ENCODE peak calls at places on chromosomes 12 and 14, in four cellular contexts. R is upper lobe of left lung, W is ascending aorta, Y is IMR-90. Z is an unnamed sample. For H3K4me1, the result is how much of the 10 kb centered on the place peaks cover.

GRCh38 chr12:63808631-63809030 is 28.9 kb downstream of the RXYLT1 start:
- DNase-seq in R (no peak), W (no peak), Y (peak), Z (no peak)

GRCh38 chr14:27739657-27740156 is 1026.9 kb upstream of the FOXG1 start:
- DNase-seq in R (no peak), W (no peak), Y (no peak), Z (no peak)

GRCh38 chr12:19036673-19037357 is 92.7 kb upstream of the PLEKHA5 start:
- DNase-seq in R (peak), W (no peak), Y (peak), Z (no peak)

GRCh38 chr14:100072783-100073346 is 7.6 kb downstream of the EVL start:
- DNase-seq in R (peak), W (no peak), Y (no peak), Z (peak)

GRCh38 chr14:30580616-30581282 is 21.8 kb downstream of the G2E3 start:
- DNase-seq in R (no peak), W (no peak), Y (peak), Z (no peak)

GRCh38 chr12:121872546-121873223 is 14.0 kb upstream of the HPD start:
- DNase-seq in R (no peak), W (no peak), Y (peak), Z (no peak)

GRCh38 chr12:97275261-97276197 is 187.1 kb upstream of the RMST start:
- DNase-seq in R (no peak), W (no peak), Y (no peak), Z (no peak)

GRCh38 chr12:76153616-76154015 is 69.1 kb upstream of the NAP1L1 start:
- DNase-seq in R (no peak), W (no peak), Y (no peak), Z (no peak)

GRCh38 chr12:71958993-71959588 is 20.4 kb downstream of the TPH2 start:
- DNase-seq in R (no peak), W (no peak), Y (peak), Z (no peak)

DNA sequence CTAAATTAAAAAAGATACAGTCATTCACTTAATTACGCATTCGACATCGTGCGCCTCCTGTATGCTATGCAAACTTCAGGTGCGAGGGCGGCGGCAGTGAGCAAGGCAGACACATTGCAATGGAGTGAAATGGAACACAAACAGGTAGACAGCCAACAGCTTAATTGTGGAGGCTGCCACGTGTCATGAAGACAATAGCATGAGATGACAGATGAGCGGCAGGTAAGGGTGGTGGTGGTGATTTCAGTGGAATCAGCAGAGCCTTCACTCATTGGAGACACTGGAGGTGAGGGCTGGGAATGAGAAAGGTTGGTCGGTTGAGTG is 130.7 kb downstream of the TMEM132D start:
- DNase-seq in R (no peak), W (no peak), Y (no peak), Z (no peak)
- H3K4me1 ChIP-seq in R (under half), W (under half), Y (under half), Z (under half)

GRCh38 chr12:27618836-27619235 is 77.4 kb upstream of the REP15 start:
- DNase-seq in R (no peak), W (no peak), Y (peak), Z (no peak)
- H3K4me1 ChIP-seq in R (under half), W (half or more), Y (under half), Z (under half)

GRCh38 chr14:35146711-35147149 is 24.4 kb downstream of the PRORP start:
- DNase-seq in R (no peak), W (no peak), Y (no peak), Z (no peak)
- H3K4me1 ChIP-seq in R (under half), W (under half), Y (under half), Z (under half)

DNA sequence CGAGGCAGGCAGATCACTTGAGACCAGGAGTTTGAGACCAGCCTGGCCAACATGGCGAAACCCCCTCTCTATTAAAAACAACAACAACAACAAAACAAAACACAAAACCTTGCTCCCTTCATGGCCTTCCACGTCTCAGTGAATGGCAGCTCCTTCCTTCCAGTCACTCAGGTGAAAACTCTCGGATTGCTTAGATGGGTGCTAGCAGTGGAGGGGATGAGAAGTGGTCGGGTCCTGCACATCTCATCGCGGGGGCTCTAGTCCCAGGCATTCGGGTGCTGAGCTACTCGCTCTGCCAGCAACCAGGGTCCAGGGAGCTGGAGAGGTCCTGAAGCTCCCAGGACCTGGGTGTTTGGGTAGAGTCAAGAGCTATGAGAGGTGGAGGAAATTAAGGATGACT is 7.7 kb downstream of the SLC6A13 start:
- DNase-seq in R (no peak), W (no peak), Y (no peak), Z (no peak)
- H3K4me1 ChIP-seq in R (under half), W (under half), Y (under half), Z (under half)

GRCh38 chr12:112126000-112126431 is 656 bp downstream of the TRAFD1 start:
- DNase-seq in R (peak), W (no peak), Y (no peak), Z (peak)
- H3K4me1 ChIP-seq in R (half or more), W (under half), Y (under half), Z (half or more)

GRCh38 chr12:104643921-104644669 is 187.3 kb downstream of the CHST11 start:
- DNase-seq in R (peak), W (no peak), Y (no peak), Z (no peak)
- H3K4me1 ChIP-seq in R (under half), W (under half), Y (under half), Z (under half)

GRCh38 chr14:93962701-93963601 is 13.4 kb downstream of the ASB2 start:
- DNase-seq in R (peak), W (no peak), Y (peak), Z (peak)
- H3K4me1 ChIP-seq in R (under half), W (half or more), Y (under half), Z (half or more)

DNA sequence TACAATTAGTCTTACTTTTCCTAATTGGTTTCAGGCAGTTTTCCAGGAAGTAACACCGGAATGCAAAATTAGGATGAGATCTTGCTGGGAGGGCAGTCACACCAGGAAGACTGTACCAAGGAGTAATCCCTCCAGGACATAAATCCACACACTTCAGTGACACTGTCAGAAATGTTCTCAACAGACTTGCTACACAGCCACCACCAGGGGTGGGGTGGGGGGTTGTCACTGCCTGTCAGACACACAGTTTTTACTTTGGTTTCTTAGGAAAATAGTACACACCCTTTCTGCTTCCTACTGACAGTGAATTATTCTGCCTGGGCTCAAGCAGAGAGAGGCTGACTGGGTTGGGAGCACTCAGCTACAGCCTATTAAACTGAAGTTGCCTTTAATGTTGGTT is 102.9 kb upstream of the CCDC196 start:
- DNase-seq in R (no peak), W (no peak), Y (no peak), Z (no peak)
- H3K4me1 ChIP-seq in R (under half), W (under half), Y (under half), Z (under half)

GRCh38 chr14:68475802-68476201 is 317.1 kb downstream of the ZFP36L1 start:
- DNase-seq in R (no peak), W (no peak), Y (no peak), Z (no peak)
- H3K4me1 ChIP-seq in R (under half), W (under half), Y (under half), Z (under half)

DNA sequence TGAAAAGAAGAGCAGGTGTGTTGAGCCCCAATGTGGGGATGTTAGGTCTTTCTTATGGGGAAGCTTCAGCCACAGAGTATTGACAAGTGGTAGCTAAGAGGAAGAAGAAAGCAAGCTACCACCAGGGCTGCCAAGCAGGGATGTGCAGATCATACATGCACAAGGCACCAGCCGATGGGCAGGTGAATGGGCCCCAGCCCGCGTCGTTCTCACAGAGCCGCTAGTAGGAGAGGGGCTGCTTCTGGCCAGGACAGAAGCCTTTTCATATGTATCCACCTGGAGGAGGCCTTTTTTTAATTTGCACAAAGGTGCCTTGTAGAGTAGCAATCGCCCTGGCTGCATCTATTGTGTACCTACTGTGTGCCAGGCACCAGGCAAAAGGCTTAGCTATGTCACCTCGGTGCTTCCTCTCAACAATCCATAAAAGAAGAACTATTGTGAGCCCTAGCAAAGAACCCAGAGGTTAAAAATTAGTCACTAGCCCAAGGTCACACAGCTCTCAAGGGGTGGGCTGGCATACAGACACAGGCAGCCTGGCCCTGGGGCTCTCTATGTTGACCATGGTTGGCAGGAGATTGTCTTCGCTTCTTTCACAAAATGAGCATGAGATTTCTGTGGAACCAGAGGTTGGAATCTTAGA is 8.2 kb downstream of the NUAK1 start:
- DNase-seq in R (no peak), W (no peak), Y (no peak), Z (no peak)
- H3K4me1 ChIP-seq in R (under half), W (half or more), Y (under half), Z (under half)

Z was measured in CD4-positive, CD25-positive, alpha-beta regulatory T cell.